ENCODE peak calls at places on chromosomes 12 and 14, in four cellular contexts. A is NCI-H1092 treated with DMSO at 0.1 percent for 48 hours, N is T follicular helper cell, F is HFFc6. Q is an unnamed sample.

GRCh38 chr12:106301611-106302321 is 767 bp upstream of the TCP11L2 start:
- DNase-seq in A (peak; percentile 31), N (peak; percentile 82), F (no peak), Q (no peak)

GRCh38 chr12:47397664-47398281 is 308.1 kb downstream of the RPAP3 start:
- DNase-seq in A (peak; percentile 37), N (peak; percentile 20), F (peak; percentile 89), Q (peak; percentile 6)

GRCh38 chr12:50862316-50862715 is 19.6 kb downstream of the TMPRSS12 start:
- DNase-seq in A (no peak), N (no peak), F (peak; percentile 76), Q (no peak)

GRCh38 chr12:7190268-7191055 is 976 bp downstream of the PEX5 start:
- DNase-seq in A (peak; percentile 35), N (no peak), F (no peak), Q (no peak)

GRCh38 chr12:34301251-34302130 is 279.2 kb downstream of the ALG10 start:
- DNase-seq in A (no peak), N (no peak), F (no peak), Q (no peak)

GRCh38 chr12:111705672-111706071 is 19.8 kb downstream of the ACAD10 start:
- DNase-seq in A (no peak), N (no peak), F (no peak), Q (no peak)

GRCh38 chr14:35159742-35160409 is 37.5 kb downstream of the PRORP start:
- DNase-seq in A (no peak), N (no peak), F (peak; percentile 87), Q (no peak)

GRCh38 chr12:88153959-88154358 is 11.9 kb downstream of the TMTC3 start:
- DNase-seq in A (no peak), N (no peak), F (peak; percentile 20), Q (no peak)

GRCh38 chr14:105931808-105932483 is 405.6 kb downstream of the TMEM121 start:
- DNase-seq in A (peak; percentile 47), N (no peak), F (no peak), Q (peak; percentile 51)

GRCh38 chr12:1591029-1591428 is 3.4 kb downstream of the FBXL14 start:
- DNase-seq in A (no peak), N (no peak), F (peak; percentile 55), Q (no peak)

GRCh38 chr12:111578971-111579340 is 20.2 kb downstream of the ATXN2 start:
- DNase-seq in A (no peak), N (no peak), F (no peak), Q (no peak)

GRCh38 chr14:61695695-61696527 is 598 bp downstream of the HIF1A start:
- DNase-seq in A (peak; percentile 86), N (peak; percentile 20), F (peak; percentile 30), Q (no peak)

GRCh38 chr14:105334383-105335230 is 20.1 kb downstream of the PACS2 start:
- DNase-seq in A (no peak), N (no peak), F (no peak), Q (no peak)

GRCh38 chr14:105379946-105380345 is 18.4 kb upstream of the TEX22 start:
- DNase-seq in A (no peak), N (no peak), F (no peak), Q (no peak)

GRCh38 chr14:29789475-29789874 is 138.2 kb downstream of the PRKD1 start:
- DNase-seq in A (no peak), N (no peak), F (no peak), Q (no peak)

GRCh38 chr12:6464531-6464930 is 5.9 kb downstream of the VAMP1 start:
- DNase-seq in A (no peak), N (no peak), F (no peak), Q (no peak)

GRCh38 chr12:43029971-43030370 is 440.4 kb upstream of the PRICKLE1 start:
- DNase-seq in A (no peak), N (no peak), F (no peak), Q (no peak)

GRCh38 chr12:111546758-111547383 is 52.2 kb downstream of the ATXN2 start:
- DNase-seq in A (no peak), N (no peak), F (no peak), Q (no peak)

GRCh38 chr12:27551172-27551840 is 27.3 kb downstream of the PPFIBP1 start:
- DNase-seq in A (no peak), N (no peak), F (no peak), Q (no peak)

Q was measured in GDM1.